ENCODE peak calls at places on chromosomes 12 and 14, in ten cellular contexts. O is DMS 273 treated with DMSO at 0.1 percent for 48 hours; L is ovary; W is NCI-H460; B is activated CD8-positive, alpha-beta memory T cell treated with anti-CD3 and anti-CD28 coated beads, Interleukin-2, amount 50 U/mL, for 4 hours; J is NK-92 treated with Interleukin-12 subunit alpha and Interleukin-12 subunit beta, amount 100 ng/mL, for 24 hours; H is GM23338; X is non-pigmented ciliary epithelial cell; V is T-helper 9 cell; A is cardiac fibroblast. N is an unnamed sample.

GRCh38 chr12:111850526-111850925 is 8.5 kb downstream of the MAPKAPK5 start:
- DNase-seq in O (no peak), L (no peak), W (no peak), B (no peak), J (no peak), H (no peak), X (no peak), V (no peak), A (no peak), N (no peak)

GRCh38 chr12:47377414-47378221 is 297.9 kb upstream of the AMIGO2 start:
- DNase-seq in O (no peak), L (peak), W (peak), B (no peak), J (no peak), H (no peak), X (peak), V (no peak), A (peak), N (no peak)

GRCh38 chr14:91654836-91655235 is 77.0 kb downstream of the CATSPERB start:
- DNase-seq in O (no peak), L (no peak), W (no peak), B (no peak), J (no peak), H (no peak), X (no peak), V (no peak), A (no peak), N (no peak)

GRCh38 chr14:85250369-85250768 is 279.6 kb upstream of the FLRT2 start:
- DNase-seq in O (no peak), L (no peak), W (no peak), B (no peak), J (no peak), H (peak), X (no peak), V (no peak), A (no peak), N (no peak)

GRCh38 chr12:14768823-14769405 is 34.4 kb downstream of the WBP11 start:
- DNase-seq in O (no peak), L (peak), W (no peak), B (peak), J (no peak), H (peak), X (no peak), V (no peak), A (peak), N (no peak)

GRCh38 chr12:11727133-11727664 is 77.7 kb downstream of the ETV6 start:
- DNase-seq in O (no peak), L (no peak), W (no peak), B (peak), J (no peak), H (no peak), X (no peak), V (peak), A (no peak), N (no peak)

GRCh38 chr14:95146079-95146771 is 11.1 kb downstream of the DICER1 start:
- DNase-seq in O (no peak), L (no peak), W (no peak), B (no peak), J (no peak), H (no peak), X (no peak), V (no peak), A (no peak), N (no peak)

GRCh38 chr14:89351364-89351957 is 65.6 kb downstream of the FOXN3 start:
- DNase-seq in O (no peak), L (peak), W (no peak), B (no peak), J (peak), H (peak), X (no peak), V (no peak), A (peak), N (no peak)

GRCh38 chr12:54581412-54581811 is 7.0 kb downstream of the PPP1R1A start:
- DNase-seq in O (no peak), L (no peak), W (no peak), B (no peak), J (no peak), H (no peak), X (no peak), V (no peak), A (no peak), N (no peak)

GRCh38 chr14:100408350-100409015 is 85.3 kb downstream of the SLC25A47 start:
- DNase-seq in O (no peak), L (no peak), W (peak), B (peak), J (no peak), H (no peak), X (no peak), V (no peak), A (peak), N (no peak)

GRCh38 chr14:79278798-79279644 is 932.3 kb downstream of the DIO2 start:
- DNase-seq in O (peak), L (peak), W (peak), B (no peak), J (no peak), H (peak), X (peak), V (no peak), A (peak), N (peak)

GRCh38 chr12:58416211-58416610 is 474.8 kb downstream of the ATP23 start:
- DNase-seq in O (no peak), L (no peak), W (peak), B (no peak), J (no peak), H (no peak), X (peak), V (no peak), A (peak), N (no peak)

GRCh38 chr12:4269279-4269991 is 4.1 kb upstream of the CCND2 start:
- DNase-seq in O (no peak), L (peak), W (no peak), B (peak), J (peak), H (peak), X (no peak), V (peak), A (peak), N (peak)

GRCh38 chr12:96985515-96986362 is 78.7 kb downstream of the NEDD1 start:
- DNase-seq in O (no peak), L (no peak), W (no peak), B (peak), J (no peak), H (peak), X (no peak), V (peak), A (peak), N (peak)